ENCODE peak calls at places on chromosomes 11 and 22, in six cellular contexts. G is astrocyte of the spinal cord, A is left ventricle myocardium inferior, F is PC-9, I is heart left ventricle, C is fibroblast of villous mesenchyme. B is an unnamed sample.

GRCh38 chr11:94727766-94728165 is 40.4 kb upstream of the AMOTL1 start:
- DNase-seq in I (no peak), C (no peak), G (no peak), F (no peak), A (no peak), B (no peak)

GRCh38 chr22:42283288-42284229 is 13.1 kb upstream of the TCF20 start:
- DNase-seq in I (no peak), G (no peak), C (no peak), F (no peak), A (no peak), B (peak; percentile 65)

GRCh38 chr11:58579192-58580129 is 598 bp downstream of the ZFP91 start:
- DNase-seq in I (peak; percentile 96), G (peak; percentile 90), F (peak; percentile 85), A (peak; percentile 93), C (peak; percentile 92), B (peak; percentile 83)

GRCh38 chr22:23862103-23862502 is 4.4 kb downstream of the SLC2A11 start:
- DNase-seq in G (peak; percentile 39), A (no peak), F (peak; percentile 35), I (no peak), C (peak; percentile 55), B (no peak)

GRCh38 chr11:10351768-10352641 is 47.1 kb downstream of the ADM start:
- DNase-seq in A (peak; percentile 60), G (peak; percentile 82), I (peak; percentile 75), F (peak; percentile 37), C (peak; percentile 89), B (peak; percentile 19)

GRCh38 chr11:32033067-32033466 is 57.8 kb upstream of the RCN1 start:
- DNase-seq in C (no peak), F (no peak), A (no peak), I (no peak), G (no peak), B (no peak)

GRCh38 chr22:24494535-24495364 is at the start of gene UPB1:
- DNase-seq in I (no peak), F (no peak), A (no peak), G (no peak), C (no peak), B (no peak)

GRCh38 chr22:28023036-28023435 is 104.0 kb upstream of the PITPNB start:
- DNase-seq in G (no peak), I (peak; percentile 13), A (peak; percentile 11), C (no peak), F (no peak), B (no peak)

GRCh38 chr11:116849060-116849459 is 11.6 kb upstream of the APOA1 start:
- DNase-seq in F (no peak), A (no peak), C (no peak), I (no peak), G (no peak), B (no peak)

GRCh38 chr22:50577987-50578775 is at the start of gene CPT1B:
- DNase-seq in G (no peak), F (no peak), I (peak; percentile 87), C (peak; percentile 14), A (peak; percentile 70), B (no peak)

GRCh38 chr11:34311126-34311525 is 46.7 kb downstream of the ABTB2 start:
- DNase-seq in F (no peak), I (peak; percentile 82), G (no peak), C (no peak), A (peak; percentile 37), B (no peak)

GRCh38 chr11:62789576-62789975 is 2.2 kb downstream of the TMEM223 start:
- DNase-seq in F (no peak), C (no peak), I (no peak), G (no peak), A (no peak), B (no peak)

GRCh38 chr11:36793542-36793926 is 195.5 kb upstream of the RAG2 start:
- DNase-seq in I (no peak), A (no peak), C (no peak), F (no peak), G (no peak), B (peak; percentile 4)

GRCh38 chr11:16791494-16791961 is 53.1 kb downstream of the C11orf58 start:
- DNase-seq in A (no peak), C (peak; percentile 91), F (peak; percentile 45), G (peak; percentile 96), I (no peak), B (no peak)

GRCh38 chr11:107018902-107019493 is 722 bp upstream of the GUCY1A2 start:
- DNase-seq in F (peak; percentile 22), G (peak; percentile 84), A (peak; percentile 50), C (peak; percentile 73), I (peak; percentile 71), B (peak; percentile 58)

GRCh38 chr11:1887451-1888346 is 4.0 kb downstream of the PRR33 start:
- DNase-seq in I (no peak), C (no peak), A (no peak), G (no peak), F (no peak), B (no peak)

GRCh38 chr11:3230636-3231549 is 1.3 kb downstream of the MRGPRE start:
- DNase-seq in A (no peak), C (no peak), F (no peak), I (no peak), G (no peak), B (no peak)

GRCh38 chr11:6705905-6706535 is 22.9 kb upstream of the MRPL17 start:
- DNase-seq in G (peak; percentile 53), A (no peak), F (peak; percentile 15), I (no peak), C (peak; percentile 78), B (peak; percentile 55)

GRCh38 chr11:59273008-59273841 is 60.5 kb upstream of the MPEG1 start:
- DNase-seq in F (no peak), A (no peak), I (no peak), C (no peak), G (no peak), B (no peak)

GRCh38 chr11:3201677-3202181 is 16.9 kb downstream of the MRGPRG start:
- DNase-seq in C (no peak), F (no peak), G (no peak), A (no peak), I (no peak), B (no peak)

GRCh38 chr11:64996710-64997380 is at the start of gene BATF2:
- DNase-seq in A (peak; percentile 70), F (peak; percentile 66), I (peak; percentile 83), C (peak; percentile 90), G (peak; percentile 39), B (peak; percentile 45)

GRCh38 chr11:22869325-22869724 is 9.1 kb upstream of the CCDC179 start:
- DNase-seq in A (no peak), G (no peak), C (no peak), I (no peak), F (no peak), B (no peak)

GRCh38 chr11:28107331-28107725 is 628 bp downstream of the KIF18A start:
- DNase-seq in G (no peak), I (no peak), C (no peak), F (no peak), A (no peak), B (no peak)

DNA sequence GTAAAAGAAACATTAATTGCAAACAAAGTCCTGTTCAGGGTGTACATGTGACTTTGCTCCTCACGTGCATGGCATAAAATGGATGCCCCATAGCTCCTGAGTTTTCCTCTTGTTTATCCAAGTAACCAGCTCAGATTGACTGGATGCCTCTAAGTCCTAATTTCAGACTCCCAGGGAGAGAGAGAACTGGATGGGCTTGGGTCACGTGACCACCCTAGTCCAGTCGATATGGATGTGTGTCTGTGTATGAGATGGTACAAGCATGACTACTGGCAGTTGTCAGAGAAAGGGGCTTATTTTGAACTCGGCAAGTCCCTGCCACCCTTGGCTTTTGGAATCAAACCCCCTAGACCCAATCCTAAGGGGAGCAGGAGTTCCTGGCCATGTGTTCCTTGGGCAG is 35.4 kb upstream of the PLET1 start:
- DNase-seq in I (no peak), G (no peak), A (no peak), F (no peak), C (no peak), B (no peak)
- TF ChIP-seq CTCF in I (no peak), G (no peak), A (no peak), F (no peak), C (no peak), B (no peak)

DNA sequence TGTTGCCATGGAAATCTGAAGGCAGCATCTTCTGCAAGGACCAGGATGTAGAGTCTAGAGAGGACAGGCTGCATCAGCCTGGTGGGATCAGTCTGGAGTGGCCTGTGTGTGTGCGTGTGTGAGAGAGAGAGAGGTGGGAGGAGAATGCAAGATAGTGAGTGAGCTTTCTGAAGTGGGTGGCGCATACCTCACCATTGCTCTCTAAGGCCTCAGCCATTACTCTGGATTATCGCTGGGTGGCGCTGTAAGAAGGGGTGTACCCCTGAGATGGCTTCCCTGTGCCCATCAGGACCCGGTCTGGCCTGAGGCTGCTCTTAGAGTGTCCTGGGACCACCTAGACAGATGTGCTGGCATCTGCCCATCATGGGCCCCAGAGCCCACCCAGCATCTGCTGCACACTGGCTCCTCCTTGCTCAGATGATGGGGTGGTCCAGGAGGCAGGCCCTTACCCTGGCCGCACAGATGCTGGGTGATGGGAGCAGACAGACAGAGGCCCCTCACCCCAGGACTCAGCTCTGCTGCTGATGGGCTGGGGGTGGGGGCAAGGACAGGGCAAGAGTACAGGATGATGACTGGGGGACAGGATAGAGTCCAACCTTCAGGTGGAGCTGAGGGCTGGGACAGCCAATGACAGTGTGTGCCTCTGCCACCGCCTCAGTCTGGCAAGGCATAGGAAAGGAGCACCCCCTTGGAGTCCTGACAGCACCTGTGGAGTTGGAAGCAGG is 25.7 kb upstream of the TUB start:
- DNase-seq in G (no peak), C (no peak), F (no peak), I (no peak), A (no peak), B (no peak)
- TF ChIP-seq CTCF in G (no peak), C (no peak), F (peak; percentile 26), I (no peak), A (no peak), B (peak; percentile 25)

GRCh38 chr22:19640306-19640705 is 74.0 kb upstream of the SEPTIN5 start:
- DNase-seq in A (no peak), G (no peak), C (no peak), I (no peak), F (no peak), B (no peak)
- TF ChIP-seq CTCF in A (no peak), G (no peak), C (no peak), I (no peak), F (no peak), B (no peak)

GRCh38 chr11:15159085-15159484 is 44.4 kb downstream of the INSC start:
- DNase-seq in A (no peak), C (peak; percentile 37), I (no peak), F (no peak), G (peak; percentile 42), B (no peak)

GRCh38 chr11:15161746-15162145 is 47.0 kb downstream of the INSC start:
- DNase-seq in A (no peak), C (peak; percentile 64), G (no peak), I (no peak), F (no peak), B (no peak)

GRCh38 chr11:15158351-15159015 is 43.8 kb downstream of the INSC start:
- DNase-seq in A (no peak), I (no peak), G (peak; percentile 59), C (peak; percentile 87), F (no peak), B (no peak)

GRCh38 chr11:15166204-15166603 is 51.5 kb downstream of the INSC start:
- DNase-seq in F (no peak), I (no peak), G (no peak), C (peak; percentile 60), A (no peak), B (no peak)

DNA sequence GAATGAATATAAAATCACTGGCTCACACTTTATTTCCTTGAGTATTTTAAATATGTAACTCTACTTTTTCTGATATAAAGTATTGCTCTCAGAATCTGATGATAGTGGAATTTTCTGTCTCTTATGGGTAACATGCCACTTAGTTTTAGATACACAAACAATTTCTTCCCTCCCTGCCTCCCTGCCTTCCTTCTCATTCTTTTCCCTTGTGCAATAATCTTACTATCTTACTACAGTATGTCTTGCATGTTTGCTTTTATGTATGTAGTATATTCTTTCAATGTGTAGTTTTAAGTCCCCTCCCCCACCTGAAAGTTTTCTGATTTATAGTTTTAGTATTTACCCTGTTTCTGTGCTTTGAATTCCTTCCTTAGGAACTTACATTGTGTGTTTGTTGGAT is 48.4 kb downstream of the INSC start:
- DNase-seq in A (no peak), I (no peak), C (no peak), F (no peak), G (no peak), B (no peak)
- TF ChIP-seq CTCF in A (no peak), I (no peak), C (no peak), F (no peak), G (no peak), B (no peak)